ENCODE peak calls at places on chromosomes 4 and X, in ten cellular contexts. T, O, Z, J, E, C, X, B, U and W are unnamed samples.

GRCh38 chr4:150578745-150579470 is 3.0 kb upstream of the MAB21L2 start:
- DNase-seq in B (no peak), E (no peak), T (no peak), C (no peak), J (no peak), Z (no peak), U (no peak), X (no peak), O (no peak), W (no peak)

GRCh38 chrX:138255373-138255772 is 456.1 kb downstream of the FGF13 start:
- DNase-seq in X (no peak), C (no peak), U (no peak), T (no peak), E (no peak), J (no peak), Z (no peak), B (no peak), O (no peak), W (no peak)

GRCh38 chr4:111281219-111281618 is 658.3 kb upstream of the PITX2 start:
- DNase-seq in X (no peak), C (no peak), T (no peak), J (no peak), B (no peak), O (no peak), U (no peak), E (no peak), Z (no peak), W (no peak)

GRCh38 chr4:111074523-111075114 is 451.7 kb upstream of the PITX2 start:
- DNase-seq in O (no peak), B (no peak), C (no peak), T (no peak), Z (no peak), U (no peak), J (no peak), X (no peak), E (no peak), W (no peak)

GRCh38 chr4:5998333-5998936 is 19.8 kb downstream of the C4orf50 start:
- DNase-seq in X (no peak), J (peak; percentile 38), E (peak; percentile 64), C (peak; percentile 74), U (peak; percentile 41), B (peak; percentile 88), Z (peak; percentile 66), O (peak; percentile 15), T (no peak), W (peak; percentile 45)

GRCh38 chrX:147913570-147913969 is 1.9 kb downstream of the FMR1 start:
- DNase-seq in X (no peak), J (no peak), Z (no peak), U (no peak), B (no peak), T (no peak), O (no peak), E (no peak), C (no peak), W (no peak)

GRCh38 chrX:120310861-120311631 is at the start of gene TMEM255A:
- DNase-seq in U (no peak), X (peak; percentile 49), O (peak; percentile 55), T (no peak), C (no peak), E (no peak), Z (no peak), J (no peak), B (peak; percentile 47), W (no peak)

GRCh38 chr4:1021386-1022050 is 10.1 kb downstream of the FGFRL1 start:
- DNase-seq in X (peak; percentile 75), T (no peak), E (no peak), B (no peak), C (peak; percentile 11), U (peak; percentile 55), Z (no peak), J (no peak), O (no peak), W (no peak)

GRCh38 chr4:173039617-173040176 is 128.9 kb upstream of the GALNT7 start:
- DNase-seq in T (no peak), E (no peak), B (no peak), U (no peak), Z (no peak), X (no peak), O (no peak), J (no peak), C (no peak), W (no peak)

GRCh38 chrX:107738272-107738671 is 37.3 kb downstream of the TSC22D3 start:
- DNase-seq in Z (no peak), J (no peak), C (no peak), T (no peak), B (no peak), X (no peak), U (no peak), O (no peak), E (no peak), W (no peak)

GRCh38 chr4:149264093-149264733 is 551.4 kb downstream of the IQCM start:
- DNase-seq in T (no peak), C (peak; percentile 18), J (no peak), O (no peak), U (peak; percentile 30), X (no peak), Z (peak; percentile 25), E (no peak), B (peak; percentile 8), W (no peak)

GRCh38 chrX:49951524-49952193 is 29.3 kb downstream of the CLCN5 start:
- DNase-seq in X (no peak), Z (no peak), T (no peak), E (no peak), U (no peak), O (no peak), J (no peak), C (no peak), B (peak; percentile 29), W (no peak)

GRCh38 chr4:40656221-40656863 is 26.7 kb upstream of the RBM47 start:
- DNase-seq in E (no peak), Z (no peak), B (no peak), T (no peak), C (no peak), X (no peak), U (peak; percentile 20), J (no peak), O (no peak), W (no peak)

GRCh38 chrX:63363788-63364187 is 12.7 kb upstream of the SPIN4 start:
- DNase-seq in J (no peak), U (no peak), E (no peak), C (no peak), B (no peak), Z (no peak), O (no peak), X (no peak), T (no peak), W (no peak)
- TF ChIP-seq EP300 in J (no peak), U (no peak), E (no peak), C (no peak), B (no peak), Z (no peak), O (no peak), X (no peak), T (no peak), W (no peak)

DNA sequence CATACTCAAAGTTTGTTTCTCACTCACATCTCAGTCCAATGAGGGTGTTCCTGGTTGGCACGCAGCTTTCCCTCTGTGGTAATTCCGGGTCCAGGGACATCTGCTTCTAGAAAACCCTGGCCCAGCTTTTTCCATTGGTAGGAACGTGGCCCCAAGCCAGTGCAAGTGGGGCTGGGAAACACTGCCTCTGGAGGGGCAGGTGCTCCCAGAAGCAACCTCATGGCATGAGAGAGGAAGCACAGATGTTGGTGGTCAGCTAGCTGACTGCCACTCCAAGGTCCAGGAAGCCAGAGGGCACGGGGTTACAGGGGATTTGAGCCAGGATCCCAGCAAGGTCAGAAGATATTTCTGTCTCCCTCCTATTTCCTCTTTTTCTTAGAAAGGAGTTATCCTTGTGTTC is 47.5 kb downstream of the DCTD start:
- DNase-seq in Z (no peak), U (no peak), J (no peak), B (no peak), E (no peak), C (no peak), T (no peak), X (no peak), O (no peak), W (no peak)
- TF ChIP-seq EP300 in Z (no peak), U (no peak), J (no peak), B (no peak), E (no peak), C (no peak), T (no peak), X (no peak), O (no peak), W (no peak)

GRCh38 chr4:18197467-18197866 is 175.9 kb upstream of the LCORL start:
- DNase-seq in B (no peak), E (no peak), J (no peak), U (no peak), Z (no peak), T (no peak), C (no peak), X (no peak), O (no peak), W (no peak)
- TF ChIP-seq EP300 in B (no peak), E (no peak), J (no peak), U (no peak), Z (no peak), T (no peak), C (no peak), X (no peak), O (no peak), W (no peak)

GRCh38 chr4:163489929-163490328 is 4.6 kb upstream of the TMA16 start:
- DNase-seq in O (no peak), U (no peak), X (no peak), E (no peak), Z (no peak), C (no peak), B (no peak), T (no peak), J (no peak), W (no peak)

GRCh38 chr4:163494360-163495241 is at the start of gene TMA16:
- DNase-seq in O (peak; percentile 77), B (peak; percentile 88), U (peak; percentile 88), T (peak; percentile 94), X (peak; percentile 93), E (peak; percentile 66), J (peak; percentile 77), Z (peak; percentile 86), C (peak; percentile 83), W (peak; percentile 46)

GRCh38 chr4:163493643-163494359 is 689 bp upstream of the TMA16 start:
- DNase-seq in T (no peak), E (no peak), C (no peak), J (no peak), U (peak; percentile 52), B (no peak), Z (peak; percentile 32), O (no peak), X (no peak), W (no peak)

GRCh38 chr4:163495900-163496299 is 1.4 kb downstream of the TMA16 start:
- DNase-seq in C (no peak), O (no peak), E (no peak), J (no peak), Z (no peak), T (no peak), B (peak; percentile 7), X (no peak), U (no peak), W (no peak)

DNA sequence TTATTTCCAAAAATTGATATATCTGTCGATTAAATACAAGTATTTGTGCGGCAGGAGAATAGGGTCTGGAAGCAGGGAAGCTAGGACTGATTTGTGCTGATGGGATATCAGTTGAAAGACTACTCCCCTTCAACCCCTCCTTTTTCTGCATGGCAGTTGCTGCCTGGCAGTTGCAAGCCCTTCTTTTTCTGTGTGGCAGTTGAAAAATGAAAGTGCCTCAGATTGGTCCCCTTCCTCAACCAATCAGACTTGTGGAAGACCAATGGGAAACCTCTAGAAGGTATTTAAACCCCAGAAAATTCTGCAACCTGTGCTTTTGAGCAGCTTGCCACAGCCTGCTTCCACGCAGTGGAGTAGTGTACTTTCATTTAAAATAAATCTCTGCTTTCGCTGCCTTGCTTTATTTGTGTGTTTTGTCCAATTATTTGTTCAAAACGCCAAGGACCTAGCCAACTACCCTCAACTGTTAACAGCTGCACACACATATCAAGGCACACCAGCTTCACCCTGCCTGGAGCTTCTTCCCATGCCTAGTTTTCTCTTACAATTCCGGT is 1.5 kb upstream of the TMA16 start:
- DNase-seq in C (no peak), B (no peak), U (no peak), J (no peak), Z (no peak), E (no peak), T (no peak), X (no peak), O (no peak), W (no peak)
- TF ChIP-seq EP300 in C (no peak), B (no peak), U (no peak), J (no peak), Z (no peak), E (no peak), T (no peak), X (no peak), O (no peak), W (no peak)